ENCODE peak calls at places on chromosome 1, in eight cellular contexts. V is upper lobe of left lung, N is A549, Q is ovary, T is tibial nerve, L is transverse colon, M is stomach, E is K562. C is an unnamed sample.
A peak's percentile ranks its signal among the peaks of the same experiment; 100 is the strongest.

GRCh38 chr1:65769621-65770020 is 23.1 kb upstream of the PDE4B start:
- DNase-seq in V (no peak), N (no peak), Q (no peak), T (no peak), L (no peak), M (no peak), E (no peak), C (no peak)

GRCh38 chr1:211511947-211512346 is 20.0 kb upstream of the RD3 start:
- DNase-seq in V (no peak), N (no peak), Q (no peak), T (no peak), L (no peak), M (peak; percentile 34), E (no peak), C (no peak)

GRCh38 chr1:182175340-182176068 is 114.0 kb upstream of the ZNF648 start:
- DNase-seq in V (peak; percentile 69), N (peak; percentile 19), Q (no peak), T (no peak), L (peak; percentile 71), M (no peak), E (no peak), C (no peak)

GRCh38 chr1:183567584-183567983 is 22.7 kb downstream of the NCF2 start:
- DNase-seq in V (peak; percentile 84), N (no peak), Q (no peak), T (no peak), L (peak; percentile 63), M (peak; percentile 59), E (peak; percentile 65), C (no peak)

GRCh38 chr1:43056981-43057391 is 98.3 kb upstream of the SLC2A1 start:
- DNase-seq in V (no peak), N (no peak), Q (peak; percentile 42), T (no peak), L (no peak), M (no peak), E (no peak), C (no peak)

GRCh38 chr1:68112835-68113243 is 62.4 kb upstream of the DIRAS3 start:
- DNase-seq in V (no peak), N (peak; percentile 55), Q (peak; percentile 44), T (no peak), L (no peak), M (no peak), E (no peak), C (no peak)

GRCh38 chr1:181062800-181063428 is 25.6 kb upstream of the IER5 start:
- DNase-seq in V (peak; percentile 35), N (no peak), Q (no peak), T (no peak), L (no peak), M (no peak), E (no peak), C (no peak)

GRCh38 chr1:91712981-91713841 is 172.7 kb downstream of the TGFBR3 start:
- DNase-seq in V (peak; percentile 53), N (no peak), Q (peak; percentile 78), T (peak; percentile 44), L (peak; percentile 37), M (no peak), E (no peak), C (peak; percentile 89)

GRCh38 chr1:215900684-215901083 is 333.6 kb downstream of the KCTD3 start:
- DNase-seq in V (no peak), N (no peak), Q (no peak), T (no peak), L (no peak), M (no peak), E (no peak), C (no peak)

GRCh38 chr1:38958967-38959366 is 17.3 kb upstream of the RHBDL2 start:
- DNase-seq in V (no peak), N (no peak), Q (no peak), T (no peak), L (no peak), M (no peak), E (peak; percentile 46), C (no peak)

GRCh38 chr1:38962560-38962959 is 20.9 kb upstream of the RHBDL2 start:
- DNase-seq in V (peak; percentile 26), N (no peak), Q (no peak), T (no peak), L (no peak), M (no peak), E (no peak), C (no peak)

GRCh38 chr1:38964140-38964548 is 22.5 kb upstream of the RHBDL2 start:
- DNase-seq in V (no peak), N (peak; percentile 27), Q (no peak), T (no peak), L (no peak), M (no peak), E (peak; percentile 40), C (no peak)

GRCh38 chr1:38962113-38962512 is 20.5 kb upstream of the RHBDL2 start:
- DNase-seq in V (no peak), N (peak; percentile 26), Q (no peak), T (no peak), L (no peak), M (no peak), E (no peak), C (no peak)
- TF ChIP-seq EP300 in V (no peak), N (no peak), Q (no peak), T (no peak), L (no peak), M (no peak), E (no peak), C (no peak)

GRCh38 chr1:58063095-58063494 is 483.4 kb downstream of the OMA1 start:
- DNase-seq in V (no peak), N (no peak), Q (no peak), T (no peak), L (no peak), M (no peak), E (no peak), C (no peak)
- TF ChIP-seq EP300 in V (no peak), N (no peak), Q (no peak), T (no peak), L (no peak), M (no peak), E (no peak), C (no peak)

GRCh38 chr1:85437139-85437538 is 27.8 kb downstream of the DDAH1 start:
- DNase-seq in V (no peak), N (no peak), Q (no peak), T (no peak), L (no peak), M (no peak), E (no peak), C (no peak)
- TF ChIP-seq EP300 in V (no peak), N (no peak), Q (no peak), T (no peak), L (no peak), M (no peak), E (no peak), C (no peak)

DNA sequence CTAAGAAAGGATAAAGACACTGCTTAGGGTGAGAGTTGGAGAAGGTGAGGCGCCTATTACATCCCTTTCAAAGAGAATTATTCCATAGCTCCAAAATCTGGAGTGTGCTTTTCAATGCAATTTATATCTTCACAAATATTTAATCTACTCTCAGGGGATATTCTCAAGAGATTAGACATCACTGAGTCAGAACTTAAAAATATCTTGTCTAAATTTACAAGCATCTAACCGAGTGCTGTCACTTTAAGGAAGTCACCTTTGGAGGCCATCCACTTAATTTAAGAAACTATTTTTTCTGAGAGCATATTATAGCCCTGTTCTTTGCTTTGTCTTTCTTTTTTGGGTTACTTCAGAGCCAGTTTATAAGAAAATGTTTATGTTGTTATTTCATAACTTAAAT is 134.6 kb downstream of the TNFSF18 start:
- DNase-seq in V (no peak), N (no peak), Q (no peak), T (no peak), L (no peak), M (no peak), E (no peak), C (no peak)
- TF ChIP-seq EP300 in V (no peak), N (no peak), Q (no peak), T (no peak), L (no peak), M (no peak), E (no peak), C (no peak)

C was measured in sigmoid colon.